ENCODE peak calls at places on chromosome 16, in six cellular contexts. One of them, this sample, is unnamed.

GRCh38 chr16:89257757-89258465 is 40.4 kb downstream of the ZNF778 start:
- DNase-seq in hepatocyte: no peak
- DNase-seq in A549: no peak
- DNase-seq in GM20000: peak; percentile 39
- DNase-seq in dorsolateral prefrontal cortex: no peak
- DNase-seq in pancreas: no peak
- DNase-seq in this sample: peak; percentile 24

GRCh38 chr16:49978569-49979326 is 46.3 kb upstream of the CNEP1R1 start:
- DNase-seq in pancreas: no peak
- DNase-seq in GM20000: no peak
- DNase-seq in hepatocyte: no peak
- DNase-seq in dorsolateral prefrontal cortex: no peak
- DNase-seq in A549: no peak
- DNase-seq in this sample: no peak

GRCh38 chr16:27547134-27547533 is 2.6 kb downstream of the GTF3C1 start:
- DNase-seq in pancreas: no peak
- DNase-seq in GM20000: peak; percentile 43
- DNase-seq in dorsolateral prefrontal cortex: no peak
- DNase-seq in hepatocyte: peak; percentile 55
- DNase-seq in A549: no peak
- DNase-seq in this sample: peak; percentile 41

GRCh38 chr16:23248261-23249194 is 53.6 kb upstream of the SCNN1B start:
- DNase-seq in A549: no peak
- DNase-seq in dorsolateral prefrontal cortex: no peak
- DNase-seq in GM20000: no peak
- DNase-seq in hepatocyte: no peak
- DNase-seq in pancreas: no peak
- DNase-seq in this sample: no peak

GRCh38 chr16:78443780-78444422 is 344.4 kb downstream of the WWOX start:
- DNase-seq in A549: no peak
- DNase-seq in GM20000: no peak
- DNase-seq in hepatocyte: no peak
- DNase-seq in dorsolateral prefrontal cortex: no peak
- DNase-seq in pancreas: no peak
- DNase-seq in this sample: no peak

GRCh38 chr16:10994571-10994970 is 50.2 kb downstream of the CLEC16A start:
- DNase-seq in A549: no peak
- DNase-seq in hepatocyte: no peak
- DNase-seq in pancreas: no peak
- DNase-seq in dorsolateral prefrontal cortex: no peak
- DNase-seq in GM20000: no peak
- DNase-seq in this sample: no peak

GRCh38 chr16:7597677-7598076 is 265.0 kb downstream of the RBFOX1 start:
- DNase-seq in dorsolateral prefrontal cortex: no peak
- DNase-seq in hepatocyte: no peak
- DNase-seq in pancreas: no peak
- DNase-seq in GM20000: no peak
- DNase-seq in A549: no peak
- DNase-seq in this sample: no peak

GRCh38 chr16:46947900-46948547 is 25.4 kb downstream of the DNAJA2 start:
- DNase-seq in A549: peak; percentile 38
- DNase-seq in pancreas: no peak
- DNase-seq in GM20000: peak; percentile 53
- DNase-seq in hepatocyte: peak; percentile 50
- DNase-seq in dorsolateral prefrontal cortex: no peak
- DNase-seq in this sample: peak; percentile 64

GRCh38 chr16:4213721-4214120 is 28.2 kb downstream of the SRL start:
- DNase-seq in A549: no peak
- DNase-seq in dorsolateral prefrontal cortex: no peak
- DNase-seq in hepatocyte: peak; percentile 31
- DNase-seq in pancreas: no peak
- DNase-seq in GM20000: no peak
- DNase-seq in this sample: no peak

GRCh38 chr16:72999541-73000019 is 48.3 kb downstream of the ZFHX3 start:
- DNase-seq in pancreas: no peak
- DNase-seq in GM20000: no peak
- DNase-seq in A549: no peak
- DNase-seq in hepatocyte: no peak
- DNase-seq in dorsolateral prefrontal cortex: no peak
- DNase-seq in this sample: no peak

GRCh38 chr16:27721548-27722265 is 171.8 kb downstream of the KATNIP start:
- DNase-seq in dorsolateral prefrontal cortex: no peak
- DNase-seq in hepatocyte: peak; percentile 58
- DNase-seq in GM20000: no peak
- DNase-seq in pancreas: no peak
- DNase-seq in A549: no peak
- DNase-seq in this sample: no peak

GRCh38 chr16:47729701-47730100 is 268.6 kb downstream of the PHKB start:
- DNase-seq in hepatocyte: no peak
- DNase-seq in A549: no peak
- DNase-seq in pancreas: no peak
- DNase-seq in dorsolateral prefrontal cortex: no peak
- DNase-seq in GM20000: no peak
- DNase-seq in this sample: no peak

GRCh38 chr16:12257926-12258561 is 281.5 kb downstream of the SNX29 start:
- DNase-seq in GM20000: no peak
- DNase-seq in pancreas: no peak
- DNase-seq in A549: no peak
- DNase-seq in hepatocyte: peak; percentile 67
- DNase-seq in dorsolateral prefrontal cortex: no peak
- DNase-seq in this sample: no peak

GRCh38 chr16:30928390-30928789 is 5.0 kb downstream of the FBXL19 start:
- DNase-seq in dorsolateral prefrontal cortex: no peak
- DNase-seq in hepatocyte: peak; percentile 3
- DNase-seq in pancreas: peak; percentile 44
- DNase-seq in GM20000: no peak
- DNase-seq in A549: no peak
- DNase-seq in this sample: no peak

DNA sequence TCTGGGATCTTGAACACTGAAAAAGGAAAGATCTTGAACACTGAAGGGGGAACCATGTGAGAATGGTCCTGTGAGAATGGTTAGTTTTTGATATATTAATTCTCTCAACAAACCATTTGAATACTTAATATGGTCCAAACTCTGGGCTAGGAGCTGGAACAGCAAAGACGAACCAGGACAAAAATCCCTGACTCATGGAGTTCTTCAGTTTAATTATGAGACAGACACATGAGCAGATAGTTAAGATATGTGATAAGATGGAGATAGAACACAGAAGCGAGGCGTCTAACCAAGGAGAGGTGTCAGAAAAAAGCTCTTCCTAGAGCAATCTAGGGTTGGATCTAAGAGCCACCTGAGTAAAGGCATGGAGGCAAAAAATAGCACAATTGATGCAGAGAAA is 1.6 kb downstream of the CKLF start:
- DNase-seq in GM20000: no peak
- DNase-seq in dorsolateral prefrontal cortex: no peak
- DNase-seq in hepatocyte: no peak
- DNase-seq in pancreas: no peak
- DNase-seq in A549: no peak
- DNase-seq in this sample: no peak
- TF ChIP-seq CTCF in GM20000: no peak
- TF ChIP-seq CTCF in dorsolateral prefrontal cortex: no peak
- TF ChIP-seq CTCF in hepatocyte: no peak
- TF ChIP-seq CTCF in pancreas: no peak
- TF ChIP-seq CTCF in A549: no peak
- TF ChIP-seq CTCF in this sample: no peak

GRCh38 chr16:14629919-14630619 is at the start of gene PARN:
- DNase-seq in hepatocyte: peak; percentile 99
- DNase-seq in dorsolateral prefrontal cortex: peak; percentile 85
- DNase-seq in pancreas: peak; percentile 99
- DNase-seq in A549: peak; percentile 97
- DNase-seq in GM20000: peak; percentile 98
- DNase-seq in this sample: peak; percentile 99
- TF ChIP-seq CTCF in hepatocyte: no peak
- TF ChIP-seq CTCF in dorsolateral prefrontal cortex: no peak
- TF ChIP-seq CTCF in pancreas: no peak
- TF ChIP-seq CTCF in A549: no peak
- TF ChIP-seq CTCF in GM20000: no peak
- TF ChIP-seq CTCF in this sample: no peak

DNA sequence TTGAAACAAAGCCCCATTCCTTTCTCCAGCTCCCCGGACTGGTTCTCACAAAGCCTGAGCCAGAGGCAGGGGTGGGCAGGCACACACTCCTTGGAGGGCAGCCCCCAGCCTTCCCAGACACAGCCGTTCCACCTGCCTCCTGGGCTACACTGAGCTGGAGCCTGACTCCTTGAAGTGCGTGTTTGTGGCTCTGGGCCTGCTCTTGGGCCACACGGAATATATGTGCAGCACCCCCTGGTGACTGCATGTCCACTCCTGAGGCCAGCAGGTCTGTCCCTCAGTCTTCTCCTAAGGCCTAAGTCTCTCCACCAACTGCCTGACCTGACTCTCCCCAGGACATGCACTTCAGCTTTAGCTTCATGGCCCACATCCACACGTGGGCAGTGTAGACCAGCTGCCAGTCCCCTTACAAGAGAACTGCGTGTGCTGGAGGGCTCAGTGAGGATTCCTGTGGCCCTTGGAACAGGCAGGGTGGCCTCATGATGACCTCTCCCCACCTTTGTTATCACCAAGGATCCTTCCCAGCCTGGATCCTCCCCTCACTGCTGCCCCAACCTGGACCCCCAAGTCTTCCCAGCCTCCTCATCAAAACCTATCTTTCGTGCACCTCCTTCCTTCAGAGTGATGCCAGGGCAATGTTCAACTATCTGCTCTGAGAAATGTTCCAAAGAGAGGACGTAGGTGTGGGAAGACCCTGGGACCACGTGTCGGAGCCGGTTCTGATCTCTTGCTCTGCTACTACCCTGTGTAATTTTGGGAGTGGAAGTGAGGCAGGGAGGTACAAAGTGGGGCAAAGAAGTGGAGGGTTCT is 12.4 kb upstream of the SLC6A2 start:
- DNase-seq in GM20000: no peak
- DNase-seq in pancreas: no peak
- DNase-seq in A549: no peak
- DNase-seq in dorsolateral prefrontal cortex: no peak
- DNase-seq in hepatocyte: no peak
- DNase-seq in this sample: no peak
- TF ChIP-seq CTCF in GM20000: no peak
- TF ChIP-seq CTCF in pancreas: no peak
- TF ChIP-seq CTCF in A549: no peak
- TF ChIP-seq CTCF in dorsolateral prefrontal cortex: no peak
- TF ChIP-seq CTCF in hepatocyte: no peak
- TF ChIP-seq CTCF in this sample: no peak

GRCh38 chr16:81315271-81316175 is 761 bp downstream of the GAN start:
- DNase-seq in pancreas: peak; percentile 64
- DNase-seq in GM20000: peak; percentile 69
- DNase-seq in hepatocyte: peak; percentile 81
- DNase-seq in A549: peak; percentile 25
- DNase-seq in dorsolateral prefrontal cortex: peak; percentile 28
- DNase-seq in this sample: peak; percentile 64
- TF ChIP-seq CTCF in pancreas: no peak
- TF ChIP-seq CTCF in GM20000: no peak
- TF ChIP-seq CTCF in hepatocyte: no peak
- TF ChIP-seq CTCF in A549: no peak
- TF ChIP-seq CTCF in dorsolateral prefrontal cortex: no peak
- TF ChIP-seq CTCF in this sample: no peak